ENCODE peak calls at places on chromosomes 3 and 15, in five cellular contexts. Y is pancreas, A is psoas muscle, B is astrocyte, L is A673. Z is an unnamed sample.
A peak's percentile ranks its signal among the peaks of the same experiment; 100 is the strongest.

GRCh38 chr3:69032137-69032536 is 18.7 kb upstream of the EOGT start:
- DNase-seq in Y (no peak), A (no peak), B (peak; percentile 44), L (no peak), Z (no peak)

GRCh38 chr15:78407889-78408640 is 30.0 kb upstream of the IREB2 start:
- DNase-seq in Y (no peak), A (no peak), B (no peak), L (no peak), Z (no peak)

GRCh38 chr15:64808785-64809453 is 16.5 kb downstream of the PIF1 start:
- DNase-seq in Y (no peak), A (no peak), B (no peak), L (no peak), Z (no peak)

GRCh38 chr3:14524920-14525660 is 15.1 kb downstream of the GRIP2 start:
- DNase-seq in Y (peak; percentile 37), A (no peak), B (no peak), L (no peak), Z (no peak)

GRCh38 chr15:94351121-94351520 is 119.8 kb downstream of the MCTP2 start:
- DNase-seq in Y (no peak), A (no peak), B (no peak), L (no peak), Z (no peak)

GRCh38 chr15:36432162-36432561 is 147.3 kb upstream of the CDIN1 start:
- DNase-seq in Y (no peak), A (no peak), B (peak; percentile 94), L (no peak), Z (no peak)

GRCh38 chr3:122366379-122366749 is 16.7 kb downstream of the MIX23 start:
- DNase-seq in Y (no peak), A (no peak), B (no peak), L (no peak), Z (no peak)

GRCh38 chr3:15319575-15319974 is 12.8 kb downstream of the SH3BP5 start:
- DNase-seq in Y (no peak), A (peak; percentile 67), B (peak; percentile 91), L (no peak), Z (peak; percentile 62)

GRCh38 chr3:148319161-148319915 is 378.4 kb upstream of the AGTR1 start:
- DNase-seq in Y (no peak), A (no peak), B (peak; percentile 81), L (no peak), Z (no peak)

GRCh38 chr3:112472676-112473075 is 26.6 kb downstream of the BTLA start:
- DNase-seq in Y (no peak), A (no peak), B (no peak), L (no peak), Z (no peak)

GRCh38 chr15:80587007-80587406 is 108.1 kb upstream of the ABHD17C start:
- DNase-seq in Y (no peak), A (no peak), B (no peak), L (no peak), Z (no peak)

GRCh38 chr15:44811347-44811746 is 75.0 kb downstream of the TRIM69 start:
- DNase-seq in Y (no peak), A (no peak), B (no peak), L (no peak), Z (no peak)

GRCh38 chr3:33211444-33211843 is 7.2 kb downstream of the SUSD5 start:
- DNase-seq in Y (no peak), A (no peak), B (peak; percentile 88), L (peak; percentile 38), Z (no peak)

GRCh38 chr3:57128863-57129602 is 36.1 kb downstream of the IL17RD start:
- DNase-seq in Y (no peak), A (no peak), B (no peak), L (no peak), Z (no peak)

GRCh38 chr3:66428733-66429132 is 72.1 kb downstream of the LRIG1 start:
- DNase-seq in Y (peak; percentile 74), A (peak; percentile 74), B (peak; percentile 99), L (peak; percentile 89), Z (peak; percentile 91)

GRCh38 chr3:58215317-58216025 is 4.7 kb upstream of the DNASE1L3 start:
- DNase-seq in Y (no peak), A (no peak), B (no peak), L (no peak), Z (no peak)

GRCh38 chr3:2390926-2391532 is 292.4 kb downstream of the CNTN4 start:
- DNase-seq in Y (no peak), A (no peak), B (no peak), L (no peak), Z (no peak)

GRCh38 chr3:71784914-71785593 is at the start of gene PROK2:
- DNase-seq in Y (peak; percentile 63), A (peak; percentile 13), B (no peak), L (peak; percentile 32), Z (no peak)

GRCh38 chr15:93141373-93141790 is 52.4 kb upstream of the RGMA start:
- DNase-seq in Y (no peak), A (no peak), B (no peak), L (no peak), Z (no peak)

GRCh38 chr15:89576417-89576773 is 1.1 kb downstream of the TICRR start:
- DNase-seq in Y (no peak), A (no peak), B (no peak), L (peak; percentile 7), Z (no peak)

GRCh38 chr15:68271854-68272471 is 5.6 kb upstream of the FEM1B start:
- DNase-seq in Y (no peak), A (peak; percentile 39), B (peak; percentile 91), L (no peak), Z (no peak)

GRCh38 chr3:136957751-136958288 is at the start of gene IL20RB:
- DNase-seq in Y (no peak), A (peak; percentile 15), B (no peak), L (peak; percentile 63), Z (no peak)

GRCh38 chr3:100563652-100564215 is 45.7 kb upstream of the ADGRG7 start:
- DNase-seq in Y (no peak), A (no peak), B (no peak), L (no peak), Z (no peak)

GRCh38 chr15:88467073-88467934 is at the start of the genes MRPL46 and MRPS11:
- DNase-seq in Y (peak; percentile 96), A (peak; percentile 92), B (peak; percentile 71), L (peak; percentile 94), Z (peak; percentile 76)

GRCh38 chr3:46261926-46262594 is 19.8 kb downstream of the CCR3 start:
- DNase-seq in Y (no peak), A (no peak), B (no peak), L (no peak), Z (no peak)
- H3K4me3 ChIP-seq in Y (no peak overlapping the region), A (no peak overlapping the region), B (no peak overlapping the region), L (no peak overlapping the region), Z (no peak overlapping the region)

GRCh38 chr15:85693277-85693676 is 101.4 kb downstream of the KLHL25 start:
- DNase-seq in Y (no peak), A (no peak), B (no peak), L (no peak), Z (no peak)
- H3K4me1 ChIP-seq in Y (no peaks in the 10 kb centered on the region), A (peaks cover 6% of the 10 kb centered on the region), B (peaks cover 8% of the 10 kb centered on the region), L (peaks cover 28% of the 10 kb centered on the region), Z (no peaks in the 10 kb centered on the region)

GRCh38 chr3:190167936-190168680 is 47.4 kb upstream of the P3H2 start:
- DNase-seq in Y (no peak), A (no peak), B (peak; percentile 19), L (no peak), Z (no peak)

GRCh38 chr3:190169243-190169642 is 48.5 kb upstream of the P3H2 start:
- DNase-seq in Y (no peak), A (no peak), B (no peak), L (no peak), Z (no peak)

GRCh38 chr3:190172751-190173150 is 52.1 kb upstream of the P3H2 start:
- DNase-seq in Y (no peak), A (no peak), B (peak; percentile 38), L (no peak), Z (no peak)

GRCh38 chr3:190166948-190167347 is 46.3 kb upstream of the P3H2 start:
- DNase-seq in Y (no peak), A (no peak), B (no peak), L (no peak), Z (no peak)

DNA sequence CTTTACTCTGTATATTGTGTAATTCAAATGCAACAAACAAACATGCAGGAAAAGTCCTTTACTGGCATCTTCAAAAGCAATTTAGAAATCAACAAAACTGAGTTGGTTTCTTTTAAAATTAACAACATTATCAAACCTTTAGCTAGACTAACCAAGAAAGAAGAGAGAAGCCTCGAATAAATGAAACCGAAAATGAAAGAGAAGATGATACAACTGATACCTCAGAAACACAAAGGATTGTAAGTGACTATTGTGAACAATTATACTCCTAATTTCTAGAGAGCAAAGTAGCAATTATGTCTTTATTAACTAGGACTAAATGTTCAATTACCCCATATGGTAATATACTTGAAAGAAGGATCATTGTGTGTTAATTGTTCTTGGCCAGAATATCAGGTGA is 49.2 kb upstream of the P3H2 start:
- DNase-seq in Y (no peak), A (no peak), B (no peak), L (no peak), Z (no peak)
- H3K4me3 ChIP-seq in Y (no peak overlapping the region), A (no peak overlapping the region), B (no peak overlapping the region), L (no peak overlapping the region), Z (no peak overlapping the region)

GRCh38 chr15:40103864-40104271 is 4.8 kb downstream of the BMF start:
- DNase-seq in Y (no peak), A (no peak), B (no peak), L (no peak), Z (no peak)

GRCh38 chr15:40100947-40101905 is 7.5 kb downstream of the BMF start:
- DNase-seq in Y (no peak), A (no peak), B (no peak), L (no peak), Z (peak; percentile 46)

GRCh38 chr15:40104865-40105516 is 3.7 kb downstream of the BMF start:
- DNase-seq in Y (peak; percentile 96), A (peak; percentile 92), B (peak; percentile 52), L (peak; percentile 94), Z (peak; percentile 83)

GRCh38 chr15:40104296-40104864 is 4.3 kb downstream of the BMF start:
- DNase-seq in Y (no peak), A (no peak), B (no peak), L (no peak), Z (no peak)

GRCh38 chr15:40103124-40103858 is 5.4 kb downstream of the BMF start:
- DNase-seq in Y (peak; percentile 92), A (peak; percentile 84), B (peak; percentile 71), L (peak; percentile 51), Z (peak; percentile 97)
- H3K4me1 ChIP-seq in Y (peaks cover 80% of the 10 kb centered on the region), A (peaks cover 86% of the 10 kb centered on the region), B (peaks cover 71% of the 10 kb centered on the region), L (peaks cover 90% of the 10 kb centered on the region), Z (peaks cover 87% of the 10 kb centered on the region)

DNA sequence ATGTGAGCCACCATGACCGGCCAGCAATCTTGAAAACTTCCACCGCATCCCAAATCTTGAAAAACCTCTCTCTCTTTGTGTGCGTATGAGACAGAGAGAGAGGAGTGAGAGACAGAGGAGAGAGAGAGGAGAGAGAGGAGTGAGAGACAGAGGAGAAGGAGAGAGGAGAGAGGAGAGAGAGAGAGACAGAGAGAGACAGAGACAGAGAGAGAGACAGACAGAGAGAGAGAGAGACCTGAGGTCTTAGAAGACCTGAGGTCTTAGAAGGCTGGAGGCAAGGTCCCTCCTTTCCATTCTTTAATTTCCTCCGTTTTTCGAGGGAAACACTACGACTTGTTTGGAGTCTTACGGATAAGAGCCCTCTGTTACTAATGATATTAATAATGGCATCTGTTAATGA is 39.5 kb downstream of the TMEM40 start:
- DNase-seq in Y (no peak), A (no peak), B (no peak), L (no peak), Z (no peak)
- H3K4me3 ChIP-seq in Y (no peak overlapping the region), A (peak overlapping the region; percentile 58), B (peak overlapping the region; percentile 51), L (no peak overlapping the region), Z (peak overlapping the region; percentile 43)